ENCODE peak calls at places on chromosomes 13 and 19, in seven cellular contexts. U is colonic mucosa, F is osteoblast, J is BE2C, B is cardiac muscle cell, A is K562, R is brain microvascular endothelial cell. C is an unnamed sample.

GRCh38 chr13:77701305-77701704 is 3.8 kb downstream of the SLAIN1 start:
- DNase-seq in A (no peak), J (no peak), R (no peak), F (no peak), U (no peak), B (no peak), C (no peak)

GRCh38 chr13:40479196-40479845 is 187.1 kb downstream of the FOXO1 start:
- DNase-seq in U (no peak), R (no peak), B (no peak), F (no peak), A (no peak), J (no peak), C (no peak)

GRCh38 chr19:20351244-20351643 is 184.2 kb downstream of the ZNF486 start:
- DNase-seq in A (no peak), B (no peak), J (no peak), U (no peak), F (no peak), R (no peak), C (peak; percentile 24)

GRCh38 chr13:33556828-33557227 is 261.1 kb upstream of the RFC3 start:
- DNase-seq in U (no peak), A (no peak), F (no peak), J (no peak), B (no peak), R (no peak), C (no peak)

GRCh38 chr19:53865918-53866696 is 1.6 kb upstream of the MYADM start:
- DNase-seq in U (peak; percentile 82), R (no peak), B (peak; percentile 76), A (peak; percentile 41), F (peak; percentile 90), J (peak; percentile 80), C (peak; percentile 22)

GRCh38 chr13:32496574-32497160 is 41.9 kb downstream of the N4BP2L2 start:
- DNase-seq in U (no peak), J (no peak), F (no peak), A (peak; percentile 60), R (no peak), B (peak; percentile 28), C (no peak)

GRCh38 chr19:7348587-7349230 is at the start of gene ARHGEF18:
- DNase-seq in F (no peak), B (no peak), U (no peak), R (no peak), J (no peak), A (no peak), C (no peak)

GRCh38 chr13:114063545-114064515 is 68.6 kb downstream of the RASA3 start:
- DNase-seq in R (no peak), A (peak; percentile 44), F (peak; percentile 93), J (no peak), U (no peak), B (peak; percentile 63), C (no peak)

GRCh38 chr19:12956446-12957388 is at the start of gene GADD45GIP1:
- DNase-seq in A (peak; percentile 91), J (peak; percentile 90), R (peak; percentile 59), F (peak; percentile 96), U (peak; percentile 80), B (peak; percentile 86), C (peak; percentile 82)

GRCh38 chr13:99221567-99222239 is 21.0 kb downstream of the UBAC2 start:
- DNase-seq in U (no peak), F (no peak), J (no peak), B (no peak), A (no peak), R (no peak), C (no peak)

GRCh38 chr13:106145997-106146864 is 389.2 kb downstream of the EFNB2 start:
- DNase-seq in B (no peak), J (no peak), R (no peak), A (no peak), F (no peak), U (peak; percentile 72), C (no peak)

GRCh38 chr19:38360839-38361631 is 13.3 kb upstream of the PSMD8 start:
- DNase-seq in A (no peak), J (no peak), U (no peak), B (no peak), F (no peak), R (no peak), C (no peak)

GRCh38 chr19:58181902-58182576 is 822 bp upstream of the ZNF274 start:
- DNase-seq in J (peak; percentile 72), A (peak; percentile 84), F (peak; percentile 72), R (peak; percentile 39), U (peak; percentile 43), B (peak; percentile 55), C (peak; percentile 72)

GRCh38 chr19:13022859-13023636 is 27.8 kb downstream of the NFIX start:
- DNase-seq in F (peak; percentile 98), R (peak; percentile 74), B (peak; percentile 97), J (peak; percentile 79), U (peak; percentile 84), A (peak; percentile 68), C (no peak)

GRCh38 chr19:29706635-29707034 is 8.4 kb downstream of the C19orf12 start:
- DNase-seq in J (no peak), F (no peak), R (no peak), A (no peak), B (no peak), U (no peak), C (no peak)

GRCh38 chr19:29702958-29703320 is 12.1 kb downstream of the C19orf12 start:
- DNase-seq in B (no peak), F (no peak), J (no peak), A (no peak), R (no peak), U (no peak), C (no peak)

GRCh38 chr19:29704562-29705558 is 10.2 kb downstream of the C19orf12 start:
- DNase-seq in J (no peak), B (no peak), F (peak; percentile 49), U (no peak), A (no peak), R (no peak), C (no peak)

GRCh38 chr19:29708553-29709439 is 6.3 kb downstream of the C19orf12 start:
- DNase-seq in J (no peak), U (peak; percentile 40), A (no peak), B (peak; percentile 50), F (peak; percentile 84), R (no peak), C (peak; percentile 28)

GRCh38 chr19:29705706-29706105 is 9.4 kb downstream of the C19orf12 start:
- DNase-seq in F (peak; percentile 75), J (no peak), B (no peak), A (no peak), R (no peak), U (no peak), C (no peak)
- H3K4me3 ChIP-seq in F (no peak overlapping the region), J (no peak overlapping the region), B (no peak overlapping the region), A (no peak overlapping the region), R (no peak overlapping the region), U (no peak overlapping the region), C (no peak overlapping the region)

GRCh38 chr19:41821003-41821735 is 23.3 kb downstream of the LYPD4 start:
- DNase-seq in F (no peak), J (peak; percentile 55), A (peak; percentile 69), B (peak; percentile 40), U (peak; percentile 60), R (peak; percentile 17), C (peak; percentile 69)
- TF ChIP-seq CTCF in F (peak; percentile 61), J (peak; percentile 82), A (peak; percentile 91), B (peak; percentile 62), U (peak; percentile 55), R (peak; percentile 63), C (peak; percentile 68)

GRCh38 chr19:11587973-11588631 is 9.2 kb upstream of the ZNF627 start:
- DNase-seq in B (no peak), J (no peak), R (no peak), A (no peak), F (no peak), U (no peak), C (peak; percentile 14)
- H3K4me3 ChIP-seq in B (no peak overlapping the region), J (peak overlapping the region; percentile 33), R (no peak overlapping the region), A (no peak overlapping the region), F (no peak overlapping the region), U (no peak overlapping the region), C (no peak overlapping the region)

GRCh38 chr19:17183858-17184271 is 31.3 kb upstream of the USE1 start:
- DNase-seq in R (no peak), U (no peak), J (no peak), B (no peak), A (peak; percentile 12), F (peak; percentile 46), C (no peak)

GRCh38 chr19:17184381-17184841 is 30.7 kb upstream of the USE1 start:
- DNase-seq in B (no peak), R (no peak), F (peak; percentile 62), U (no peak), J (no peak), A (no peak), C (no peak)

GRCh38 chr19:17185590-17185989 is 29.6 kb upstream of the USE1 start:
- DNase-seq in U (no peak), A (no peak), J (no peak), B (no peak), R (no peak), F (no peak), C (no peak)

GRCh38 chr19:17180997-17181702 is 34.0 kb upstream of the USE1 start:
- DNase-seq in R (no peak), F (peak; percentile 51), A (no peak), B (no peak), U (no peak), J (no peak), C (no peak)

GRCh38 chr19:17183271-17183757 is 31.8 kb upstream of the USE1 start:
- DNase-seq in U (no peak), J (no peak), B (no peak), A (no peak), F (peak; percentile 52), R (no peak), C (no peak)
- TF ChIP-seq CTCF in U (no peak), J (no peak), B (peak; percentile 2), A (no peak), F (peak; percentile 7), R (no peak), C (no peak)

GRCh38 chr19:2424686-2425621 is 2.4 kb downstream of the TIMM13 start:
- DNase-seq in B (peak; percentile 81), U (no peak), J (peak; percentile 94), R (peak; percentile 78), A (no peak), F (peak; percentile 96), C (no peak)
- H3K4me3 ChIP-seq in B (no peak overlapping the region), U (no peak overlapping the region), J (peak overlapping the region; percentile 88), R (peak overlapping the region; percentile 86), A (no peak overlapping the region), F (peak overlapping the region; percentile 30), C (no peak overlapping the region)

GRCh38 chr19:43561144-43561970 is 14.0 kb downstream of the XRCC1 start:
- DNase-seq in F (peak; percentile 4), A (no peak), J (no peak), R (no peak), B (no peak), U (no peak), C (no peak)

GRCh38 chr19:43563816-43564215 is 11.5 kb downstream of the XRCC1 start:
- DNase-seq in U (no peak), J (no peak), R (no peak), F (no peak), A (no peak), B (no peak), C (no peak)

GRCh38 chr19:43562211-43562697 is 13.1 kb downstream of the XRCC1 start:
- DNase-seq in U (no peak), F (no peak), R (no peak), A (no peak), B (no peak), J (no peak), C (no peak)

GRCh38 chr19:43562698-43563241 is 12.6 kb downstream of the XRCC1 start:
- DNase-seq in B (peak; percentile 88), F (peak; percentile 95), J (no peak), A (no peak), U (peak; percentile 59), R (peak; percentile 75), C (no peak)

GRCh38 chr19:43560687-43561086 is 14.6 kb downstream of the XRCC1 start:
- DNase-seq in F (peak; percentile 90), J (no peak), A (peak; percentile 61), R (peak; percentile 49), B (no peak), U (no peak), C (no peak)
- TF ChIP-seq CTCF in F (peak; percentile 47), J (peak; percentile 10), A (peak; percentile 52), R (peak; percentile 58), B (no peak), U (no peak), C (no peak)

C was measured in WERI-Rb-1.